ENCODE peak calls at places on chromosomes 13 and 19, in ten cellular contexts. S is ascending aorta, L is adrenal gland, Z is thoracic aorta, J is Karpas-422, G is lower lobe of right lung, H is breast epithelium, V is heart right ventricle, T is lung, Q is AG04450. D is an unnamed sample.

GRCh38 chr19:2623743-2624142 is 78.8 kb downstream of the GNG7 start:
- DNase-seq in Z (no peak), S (no peak), H (no peak), G (no peak), J (peak; percentile 58), Q (no peak), V (no peak), L (no peak), T (no peak), D (no peak)

GRCh38 chr19:31054430-31054829 is 294.8 kb downstream of the TSHZ3 start:
- DNase-seq in L (peak; percentile 13), J (peak; percentile 85), S (no peak), T (no peak), V (peak; percentile 14), Z (no peak), Q (peak; percentile 56), G (no peak), H (no peak), D (no peak)

GRCh38 chr19:347946-348861 is 3.6 kb upstream of the MIER2 start:
- DNase-seq in T (no peak), L (no peak), Q (no peak), H (no peak), G (no peak), S (no peak), V (no peak), Z (no peak), J (peak; percentile 27), D (peak; percentile 76)

GRCh38 chr19:28940751-28941500 is 272.0 kb downstream of the UQCRFS1 start:
- DNase-seq in Q (no peak), H (no peak), Z (no peak), J (no peak), S (no peak), V (no peak), G (no peak), L (no peak), T (no peak), D (no peak)

GRCh38 chr19:42280761-42281174 is 11.7 kb downstream of the CIC start:
- DNase-seq in Z (no peak), L (peak; percentile 82), G (no peak), V (peak; percentile 79), Q (no peak), J (no peak), T (peak; percentile 53), S (no peak), H (no peak), D (peak; percentile 39)

GRCh38 chr19:14118165-14119051 is 846 bp upstream of the PRKACA start:
- DNase-seq in Q (no peak), Z (no peak), H (peak; percentile 72), L (peak; percentile 95), G (peak; percentile 90), J (peak; percentile 50), V (peak; percentile 78), S (peak; percentile 79), T (peak; percentile 84), D (peak; percentile 62)

GRCh38 chr13:30932481-30933333 is at the start of gene TEX26:
- DNase-seq in S (no peak), G (no peak), L (no peak), Z (no peak), J (no peak), H (no peak), T (no peak), Q (no peak), V (peak; percentile 14), D (peak; percentile 38)

GRCh38 chr13:32205426-32206096 is 109.6 kb downstream of the ZAR1L start:
- DNase-seq in S (no peak), V (no peak), H (no peak), L (no peak), Z (no peak), G (no peak), J (no peak), Q (peak; percentile 42), T (no peak), D (peak; percentile 50)

GRCh38 chr13:50934735-50935419 is 25.3 kb downstream of the RNASEH2B start:
- DNase-seq in T (no peak), Z (no peak), G (no peak), Q (no peak), H (no peak), L (no peak), J (no peak), S (no peak), V (no peak), D (no peak)

GRCh38 chr13:39051157-39051556 is 12.9 kb downstream of the NHLRC3 start:
- DNase-seq in J (peak; percentile 73), T (no peak), S (no peak), G (no peak), L (no peak), Q (no peak), V (no peak), H (no peak), Z (no peak), D (peak; percentile 57)

GRCh38 chr19:55069137-55069858 is 6.3 kb upstream of the RDH13 start:
- DNase-seq in L (no peak), Q (no peak), J (no peak), V (peak; percentile 44), S (no peak), T (peak; percentile 63), H (peak; percentile 92), Z (no peak), G (peak; percentile 79), D (no peak)

GRCh38 chr13:106139407-106139806 is 396.1 kb downstream of the EFNB2 start:
- DNase-seq in V (no peak), T (no peak), L (no peak), J (no peak), Z (no peak), H (no peak), G (no peak), Q (no peak), S (no peak), D (peak; percentile 82)

GRCh38 chr19:15843186-15843585 is 27.7 kb upstream of the OR10H1 start:
- DNase-seq in J (no peak), Q (no peak), V (no peak), G (no peak), H (no peak), Z (no peak), L (no peak), S (no peak), T (no peak), D (no peak)

GRCh38 chr19:2986951-2987491 is 9.7 kb downstream of the TLE6 start:
- DNase-seq in Z (no peak), H (no peak), V (no peak), G (no peak), T (no peak), J (no peak), Q (no peak), S (no peak), L (no peak), D (peak; percentile 55)

GRCh38 chr13:49997935-49998334 is 1.1 kb downstream of the TRIM13 start:
- DNase-seq in T (no peak), G (no peak), Q (no peak), Z (no peak), J (peak; percentile 65), L (no peak), V (no peak), H (no peak), S (no peak), D (peak; percentile 24)

GRCh38 chr19:41457241-41457640 is 14.3 kb downstream of the ERICH4 start:
- DNase-seq in V (no peak), Q (no peak), T (no peak), L (no peak), Z (no peak), H (no peak), S (no peak), J (no peak), G (no peak), D (peak; percentile 30)

GRCh38 chr13:112941349-112941748 is 27.7 kb upstream of the MCF2L start:
- DNase-seq in J (no peak), Z (no peak), Q (no peak), S (no peak), L (no peak), H (no peak), G (no peak), T (no peak), V (no peak), D (no peak)

GRCh38 chr13:103236213-103236612 is 170.0 kb upstream of the SLC10A2 start:
- DNase-seq in T (no peak), Z (no peak), Q (no peak), H (no peak), J (no peak), S (no peak), V (no peak), G (no peak), L (no peak), D (no peak)

GRCh38 chr19:12665646-12666304 is 767 bp downstream of the MAN2B1 start:
- DNase-seq in J (peak; percentile 60), Q (no peak), H (no peak), Z (no peak), L (no peak), S (no peak), G (no peak), V (no peak), T (no peak), D (no peak)
- H3K27ac ChIP-seq in J (peak overlapping the region; percentile 78), Q (no peak overlapping the region), H (no peak overlapping the region), Z (no peak overlapping the region), L (no peak overlapping the region), S (no peak overlapping the region), G (peak overlapping the region; percentile 79), V (peak overlapping the region; percentile 91), T (peak overlapping the region; percentile 83), D (no peak overlapping the region)

GRCh38 chr13:33213024-33213795 is 72.3 kb downstream of the STARD13 start:
- DNase-seq in T (no peak), J (no peak), H (no peak), Z (no peak), G (no peak), L (no peak), S (no peak), Q (no peak), V (no peak), D (no peak)
- H3K27ac ChIP-seq in T (peak overlapping the region; percentile 46), J (no peak overlapping the region), H (peak overlapping the region; percentile 60), Z (no peak overlapping the region), G (peak overlapping the region; percentile 65), L (peak overlapping the region; percentile 22), S (no peak overlapping the region), Q (peak overlapping the region; percentile 84), V (no peak overlapping the region), D (no peak overlapping the region)

GRCh38 chr19:6576869-6577281 is 14.1 kb downstream of the CD70 start:
- DNase-seq in V (no peak), Q (no peak), S (no peak), L (no peak), H (no peak), T (no peak), J (peak; percentile 49), Z (no peak), G (no peak), D (no peak)
- H3K27ac ChIP-seq in V (peak overlapping the region; percentile 29), Q (no peak overlapping the region), S (no peak overlapping the region), L (no peak overlapping the region), H (no peak overlapping the region), T (no peak overlapping the region), J (peak overlapping the region; percentile 99), Z (no peak overlapping the region), G (no peak overlapping the region), D (no peak overlapping the region)

DNA sequence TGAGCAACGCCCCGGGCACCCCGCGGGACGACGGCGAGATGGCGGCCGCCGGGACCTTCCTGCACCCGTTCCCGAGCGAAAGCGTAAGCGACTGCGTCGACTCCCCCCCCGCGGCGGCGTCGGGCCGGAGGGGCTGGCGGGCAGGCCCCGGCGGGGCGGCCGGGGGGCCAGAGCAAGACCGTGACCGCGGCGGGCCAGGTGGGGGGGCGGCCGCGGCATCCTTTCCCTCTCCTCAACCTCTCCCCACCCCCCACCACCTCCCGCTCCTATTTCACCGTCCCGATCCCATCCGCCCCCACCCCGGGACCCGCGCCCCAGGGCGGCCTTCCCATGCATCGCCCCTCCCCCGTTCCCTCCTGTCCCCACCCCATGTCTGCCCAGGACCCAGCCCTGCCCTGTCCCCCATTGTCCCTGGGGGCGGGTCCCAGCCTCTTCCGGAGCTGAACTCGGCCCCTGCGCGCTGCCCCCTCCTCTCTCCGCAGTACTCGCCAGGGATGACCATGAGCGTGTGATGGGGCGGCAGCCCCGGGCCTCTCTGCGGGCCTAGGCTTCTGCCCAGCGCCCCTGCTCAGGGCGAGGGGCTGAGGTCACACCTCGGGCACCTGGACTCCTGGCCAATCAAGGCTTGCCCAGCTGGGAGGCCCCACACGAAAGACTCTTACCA is 4.1 kb downstream of the ISYNA1 start:
- DNase-seq in T (no peak), V (no peak), G (no peak), J (no peak), Z (no peak), S (no peak), Q (no peak), L (peak; percentile 57), H (no peak), D (no peak)
- H3K27ac ChIP-seq in T (no peak overlapping the region), V (peak overlapping the region; percentile 56), G (no peak overlapping the region), J (peak overlapping the region; percentile 65), Z (no peak overlapping the region), S (no peak overlapping the region), Q (no peak overlapping the region), L (peak overlapping the region; percentile 83), H (peak overlapping the region; percentile 86), D (no peak overlapping the region)